ENCODE peak calls at places on chromosome 20, in eight cellular contexts. X, H, E, L, W, T, R and O are unnamed samples.

GRCh38 chr20:48295966-48296421 is 510.7 kb upstream of the SULF2 start:
- DNase-seq in X (no peak), H (no peak), E (no peak), L (no peak), W (no peak), T (no peak), R (peak), O (no peak)

GRCh38 chr20:58890454-58891075 is 38.0 kb downstream of the GNAS start:
- DNase-seq in X (no peak), H (peak), E (peak), L (peak), W (no peak), T (peak), R (peak), O (no peak)

GRCh38 chr20:41483553-41483930 is 116.9 kb upstream of the EMILIN3 start:
- DNase-seq in X (no peak), H (no peak), E (no peak), L (no peak), W (no peak), T (no peak), R (no peak), O (no peak)

GRCh38 chr20:62982124-62983075 is 24.4 kb downstream of the BHLHE23 start:
- DNase-seq in X (no peak), H (no peak), E (no peak), L (peak), W (no peak), T (no peak), R (no peak), O (no peak)

GRCh38 chr20:50226093-50226974 is 35.7 kb downstream of the CEBPB start:
- DNase-seq in X (no peak), H (no peak), E (no peak), L (peak), W (peak), T (no peak), R (peak), O (peak)

GRCh38 chr20:46133886-46134654 is 16.0 kb downstream of the CD40 start:
- DNase-seq in X (no peak), H (no peak), E (no peak), L (no peak), W (no peak), T (no peak), R (no peak), O (no peak)

GRCh38 chr20:19934792-19935491 is 82.2 kb upstream of the NAA20 start:
- DNase-seq in X (no peak), H (no peak), E (no peak), L (no peak), W (no peak), T (peak), R (no peak), O (peak)

GRCh38 chr20:35582741-35583404 is 32.8 kb upstream of the SPAG4 start:
- DNase-seq in X (no peak), H (no peak), E (no peak), L (no peak), W (no peak), T (no peak), R (no peak), O (no peak)

GRCh38 chr20:38217791-38218565 is 42.6 kb downstream of the KIAA1755 start:
- DNase-seq in X (peak), H (no peak), E (no peak), L (no peak), W (peak), T (peak), R (peak), O (no peak)

GRCh38 chr20:50252715-50253500 is 62.3 kb downstream of the CEBPB start:
- DNase-seq in X (no peak), H (no peak), E (no peak), L (no peak), W (no peak), T (no peak), R (no peak), O (peak)

GRCh38 chr20:34091637-34092200 is 20.3 kb downstream of the EIF2S2 start:
- DNase-seq in X (no peak), H (no peak), E (no peak), L (no peak), W (no peak), T (no peak), R (no peak), O (no peak)

GRCh38 chr20:6157345-6157744 is 34.5 kb upstream of the FERMT1 start:
- DNase-seq in X (no peak), H (no peak), E (no peak), L (no peak), W (no peak), T (no peak), R (peak), O (no peak)

GRCh38 chr20:59948212-59948611 is 8.0 kb downstream of the FAM217B start:
- DNase-seq in X (no peak), H (no peak), E (no peak), L (no peak), W (no peak), T (no peak), R (no peak), O (no peak)

GRCh38 chr20:44031001-44031574 is 116.4 kb downstream of the TOX2 start:
- DNase-seq in X (no peak), H (no peak), E (no peak), L (peak), W (no peak), T (no peak), R (no peak), O (no peak)

GRCh38 chr20:62267543-62267942 is 29.2 kb downstream of the OSBPL2 start:
- DNase-seq in X (no peak), H (no peak), E (no peak), L (no peak), W (no peak), T (no peak), R (no peak), O (no peak)

GRCh38 chr20:31568773-31569162 is 36.3 kb upstream of the ID1 start:
- DNase-seq in X (no peak), H (no peak), E (no peak), L (no peak), W (no peak), T (no peak), R (no peak), O (no peak)